ENCODE peak calls at places on chromosomes 11 and 22, in seven cellular contexts. One of them, this sample, is unnamed.

GRCh38 chr22:30923168-30923900 is 45.2 kb downstream of the MORC2 start:
- DNase-seq in trophoblast cell: no peak
- DNase-seq in mesenchymal stem cell: no peak
- DNase-seq in H9: no peak
- DNase-seq in H1: no peak
- DNase-seq in neuronal stem cell: no peak
- DNase-seq in IMR-90: no peak
- DNase-seq in this sample: no peak

GRCh38 chr11:18617688-18618340 is 16.3 kb downstream of the SPTY2D1 start:
- DNase-seq in IMR-90: peak
- DNase-seq in H1: no peak
- DNase-seq in trophoblast cell: no peak
- DNase-seq in neuronal stem cell: no peak
- DNase-seq in H9: no peak
- DNase-seq in mesenchymal stem cell: peak
- DNase-seq in this sample: no peak

GRCh38 chr22:43421914-43422615 is 10.3 kb downstream of the MPPED1 start:
- DNase-seq in H1: no peak
- DNase-seq in neuronal stem cell: no peak
- DNase-seq in H9: no peak
- DNase-seq in IMR-90: no peak
- DNase-seq in trophoblast cell: no peak
- DNase-seq in mesenchymal stem cell: no peak
- DNase-seq in this sample: no peak

GRCh38 chr11:33777906-33778305 is 3.6 kb upstream of the FBXO3 start:
- DNase-seq in neuronal stem cell: no peak
- DNase-seq in IMR-90: no peak
- DNase-seq in mesenchymal stem cell: no peak
- DNase-seq in H1: no peak
- DNase-seq in H9: no peak
- DNase-seq in trophoblast cell: no peak
- DNase-seq in this sample: peak

GRCh38 chr22:43631201-43631600 is 180.9 kb downstream of the EFCAB6 start:
- DNase-seq in mesenchymal stem cell: no peak
- DNase-seq in trophoblast cell: no peak
- DNase-seq in H1: no peak
- DNase-seq in IMR-90: no peak
- DNase-seq in H9: no peak
- DNase-seq in neuronal stem cell: no peak
- DNase-seq in this sample: no peak

GRCh38 chr11:15342163-15342562 is 227.4 kb downstream of the INSC start:
- DNase-seq in H1: no peak
- DNase-seq in mesenchymal stem cell: no peak
- DNase-seq in IMR-90: no peak
- DNase-seq in trophoblast cell: no peak
- DNase-seq in H9: no peak
- DNase-seq in neuronal stem cell: no peak
- DNase-seq in this sample: peak

GRCh38 chr11:88555829-88556202 is 218.3 kb upstream of the CTSC start:
- DNase-seq in neuronal stem cell: no peak
- DNase-seq in mesenchymal stem cell: peak
- DNase-seq in IMR-90: peak
- DNase-seq in H1: no peak
- DNase-seq in H9: no peak
- DNase-seq in trophoblast cell: no peak
- DNase-seq in this sample: no peak

GRCh38 chr11:8019671-8020597 is 32.8 kb downstream of the EIF3F start:
- DNase-seq in H9: peak
- DNase-seq in neuronal stem cell: no peak
- DNase-seq in mesenchymal stem cell: peak
- DNase-seq in IMR-90: peak
- DNase-seq in H1: no peak
- DNase-seq in trophoblast cell: peak
- DNase-seq in this sample: no peak

DNA sequence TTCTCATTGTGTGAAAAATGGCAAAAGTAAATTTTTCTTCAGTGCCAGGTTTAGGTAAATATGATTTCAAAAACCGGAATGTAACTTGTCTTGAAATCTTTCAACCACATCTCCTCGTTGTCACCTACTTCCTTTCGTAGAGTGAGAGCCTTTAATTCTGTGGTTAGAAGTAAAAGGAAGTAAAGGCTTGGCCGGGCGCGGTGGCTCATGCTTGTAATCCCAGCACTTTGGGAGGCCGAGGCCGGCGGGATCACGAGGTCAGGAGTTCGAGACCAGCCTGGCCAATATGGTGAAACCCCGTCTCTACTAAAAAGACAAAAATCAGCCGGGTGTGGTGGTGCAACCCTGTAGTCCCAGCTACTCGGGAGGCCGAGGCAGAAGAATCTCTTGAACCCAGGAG is 29.8 kb downstream of the SGSM3 start:
- DNase-seq in neuronal stem cell: no peak
- DNase-seq in H9: no peak
- DNase-seq in mesenchymal stem cell: no peak
- DNase-seq in IMR-90: no peak
- DNase-seq in H1: no peak
- DNase-seq in trophoblast cell: no peak
- DNase-seq in this sample: no peak
- H2BK5ac ChIP-seq in neuronal stem cell: no peak
- H2BK5ac ChIP-seq in H9: no peak
- H2BK5ac ChIP-seq in mesenchymal stem cell: no peak
- H2BK5ac ChIP-seq in IMR-90: no peak
- H2BK5ac ChIP-seq in H1: no peak
- H2BK5ac ChIP-seq in trophoblast cell: no peak
- H2BK5ac ChIP-seq in this sample: no peak

GRCh38 chr11:13781153-13781552 is 112.7 kb downstream of the FAR1 start:
- DNase-seq in IMR-90: no peak
- DNase-seq in H9: no peak
- DNase-seq in H1: no peak
- DNase-seq in trophoblast cell: peak
- DNase-seq in mesenchymal stem cell: no peak
- DNase-seq in neuronal stem cell: no peak
- DNase-seq in this sample: peak
- H2BK5ac ChIP-seq in IMR-90: no peak
- H2BK5ac ChIP-seq in H9: no peak
- H2BK5ac ChIP-seq in H1: no peak
- H2BK5ac ChIP-seq in trophoblast cell: no peak
- H2BK5ac ChIP-seq in mesenchymal stem cell: no peak
- H2BK5ac ChIP-seq in neuronal stem cell: no peak
- H2BK5ac ChIP-seq in this sample: no peak

DNA sequence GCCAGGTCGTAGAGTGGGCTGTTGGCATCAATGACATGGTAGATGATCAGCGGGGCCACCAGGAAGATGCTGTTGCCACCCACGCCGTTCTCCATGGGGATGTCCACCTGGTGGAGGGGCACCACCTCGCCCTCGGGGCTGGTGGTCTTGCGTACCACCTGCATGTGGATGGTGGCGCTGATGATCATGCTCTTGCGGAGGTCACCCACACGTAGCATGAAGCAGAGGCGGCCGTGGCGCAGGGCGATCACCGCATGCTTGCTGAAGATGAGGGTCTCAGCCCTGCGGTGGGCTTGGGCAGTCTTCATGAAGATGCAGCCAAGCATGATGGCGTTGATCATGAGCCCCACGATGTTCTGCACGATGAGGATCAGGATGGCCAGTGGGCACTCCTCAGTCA is 1.2 kb downstream of the KCNJ11 start:
- DNase-seq in IMR-90: no peak
- DNase-seq in neuronal stem cell: no peak
- DNase-seq in H1: no peak
- DNase-seq in mesenchymal stem cell: no peak
- DNase-seq in H9: no peak
- DNase-seq in trophoblast cell: no peak
- DNase-seq in this sample: no peak
- H2BK5ac ChIP-seq in IMR-90: no peak
- H2BK5ac ChIP-seq in neuronal stem cell: no peak
- H2BK5ac ChIP-seq in H1: peak
- H2BK5ac ChIP-seq in mesenchymal stem cell: no peak
- H2BK5ac ChIP-seq in H9: no peak
- H2BK5ac ChIP-seq in trophoblast cell: no peak
- H2BK5ac ChIP-seq in this sample: no peak

DNA sequence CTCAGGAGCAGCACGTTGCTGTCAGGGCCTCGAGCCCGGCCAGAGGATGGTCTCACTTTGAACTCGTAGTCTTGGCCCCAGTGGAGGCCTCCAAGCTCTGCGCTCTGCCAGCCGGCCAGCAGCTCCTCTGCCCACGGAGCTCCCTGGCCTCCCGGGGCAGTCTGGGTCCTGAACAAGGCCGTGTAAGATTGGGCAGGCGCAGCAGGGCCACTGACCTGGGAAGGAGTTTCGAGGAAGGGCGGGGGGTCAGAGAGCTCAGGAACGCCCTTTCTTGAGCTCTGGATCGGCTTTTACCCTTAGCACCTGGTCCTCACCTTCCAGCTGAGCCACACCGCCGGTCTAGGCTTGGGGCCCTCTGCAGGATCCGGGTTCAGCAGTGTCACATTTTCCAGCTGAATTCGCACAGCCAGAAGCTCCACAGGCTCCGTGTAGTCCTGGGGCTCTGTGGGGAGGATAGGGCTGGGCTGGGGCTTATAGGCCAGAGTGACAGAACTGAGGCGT is 2.1 kb downstream of the ROBO4 start:
- DNase-seq in trophoblast cell: no peak
- DNase-seq in IMR-90: no peak
- DNase-seq in H1: no peak
- DNase-seq in H9: peak
- DNase-seq in mesenchymal stem cell: no peak
- DNase-seq in neuronal stem cell: no peak
- DNase-seq in this sample: no peak
- H2BK5ac ChIP-seq in trophoblast cell: no peak
- H2BK5ac ChIP-seq in IMR-90: no peak
- H2BK5ac ChIP-seq in H1: no peak
- H2BK5ac ChIP-seq in H9: no peak
- H2BK5ac ChIP-seq in mesenchymal stem cell: no peak
- H2BK5ac ChIP-seq in neuronal stem cell: peak
- H2BK5ac ChIP-seq in this sample: no peak

DNA sequence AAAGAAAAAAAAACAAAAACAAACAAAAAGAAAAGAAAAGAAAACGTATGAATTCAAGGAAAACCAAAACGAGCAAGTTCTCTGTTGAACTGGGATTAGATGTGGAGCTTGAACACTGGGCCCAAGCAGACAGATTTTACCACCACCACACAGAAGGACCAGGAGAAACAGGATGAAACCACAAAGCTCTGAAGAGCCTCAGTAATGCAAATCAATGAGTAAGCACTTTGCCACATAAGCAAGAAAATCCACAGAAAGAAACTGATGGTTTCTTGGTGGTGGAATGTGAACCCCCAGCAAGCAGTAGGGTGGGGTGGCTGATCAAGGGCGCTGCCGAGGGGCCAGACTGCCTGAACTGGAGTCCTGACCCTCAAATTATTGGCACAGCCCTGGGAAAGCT is 50.9 kb upstream of the NFRKB start:
- DNase-seq in trophoblast cell: no peak
- DNase-seq in neuronal stem cell: no peak
- DNase-seq in H9: no peak
- DNase-seq in IMR-90: peak
- DNase-seq in mesenchymal stem cell: peak
- DNase-seq in H1: no peak
- DNase-seq in this sample: no peak
- H2BK5ac ChIP-seq in trophoblast cell: no peak
- H2BK5ac ChIP-seq in neuronal stem cell: no peak
- H2BK5ac ChIP-seq in H9: no peak
- H2BK5ac ChIP-seq in IMR-90: no peak
- H2BK5ac ChIP-seq in mesenchymal stem cell: no peak
- H2BK5ac ChIP-seq in H1: peak
- H2BK5ac ChIP-seq in this sample: no peak

GRCh38 chr22:46515208-46516111 is 22.0 kb downstream of the CELSR1 start:
- DNase-seq in trophoblast cell: no peak
- DNase-seq in H9: no peak
- DNase-seq in H1: no peak
- DNase-seq in mesenchymal stem cell: peak
- DNase-seq in neuronal stem cell: no peak
- DNase-seq in IMR-90: peak
- DNase-seq in this sample: peak

GRCh38 chr22:46512683-46513082 is 24.7 kb downstream of the CELSR1 start:
- DNase-seq in mesenchymal stem cell: no peak
- DNase-seq in trophoblast cell: no peak
- DNase-seq in IMR-90: no peak
- DNase-seq in H1: no peak
- DNase-seq in H9: no peak
- DNase-seq in neuronal stem cell: no peak
- DNase-seq in this sample: no peak

GRCh38 chr22:46513908-46514550 is 23.4 kb downstream of the CELSR1 start:
- DNase-seq in H1: no peak
- DNase-seq in IMR-90: no peak
- DNase-seq in neuronal stem cell: no peak
- DNase-seq in mesenchymal stem cell: no peak
- DNase-seq in H9: no peak
- DNase-seq in trophoblast cell: no peak
- DNase-seq in this sample: no peak

GRCh38 chr22:46516638-46517037 is 20.8 kb downstream of the CELSR1 start:
- DNase-seq in H9: no peak
- DNase-seq in H1: no peak
- DNase-seq in trophoblast cell: no peak
- DNase-seq in neuronal stem cell: no peak
- DNase-seq in IMR-90: no peak
- DNase-seq in mesenchymal stem cell: no peak
- DNase-seq in this sample: no peak

DNA sequence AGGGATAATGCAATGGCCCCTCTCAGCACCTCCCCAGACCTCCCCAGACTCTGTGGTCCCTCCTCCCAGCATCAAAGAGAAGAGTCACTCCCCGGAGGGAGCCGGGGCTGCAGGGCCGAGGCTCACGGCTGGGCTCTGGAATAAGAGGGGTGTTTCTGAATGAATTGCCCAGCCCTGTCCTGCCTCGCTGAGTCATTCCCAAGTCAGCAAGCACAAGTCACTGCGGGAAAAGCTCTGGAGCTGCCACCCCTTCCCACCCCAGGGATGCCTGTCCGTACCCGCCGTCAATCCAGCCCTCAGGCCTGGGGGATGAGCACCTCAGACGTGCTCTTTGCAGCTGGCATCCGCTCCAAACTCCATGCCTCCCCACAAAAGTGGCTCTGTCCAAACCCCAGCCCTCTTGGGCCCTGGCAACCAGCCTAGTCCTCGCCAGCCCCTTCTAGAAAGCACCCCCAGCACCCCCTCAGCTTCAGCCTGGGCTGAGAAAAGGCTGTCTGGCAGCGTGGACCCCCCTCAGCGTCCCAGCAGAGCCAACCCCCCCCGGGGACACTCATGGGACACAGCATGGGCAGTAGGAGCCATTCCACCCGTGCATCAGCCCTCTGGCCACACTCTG is 22.7 kb downstream of the CELSR1 start:
- DNase-seq in IMR-90: peak
- DNase-seq in H1: no peak
- DNase-seq in neuronal stem cell: no peak
- DNase-seq in mesenchymal stem cell: peak
- DNase-seq in trophoblast cell: no peak
- DNase-seq in H9: no peak
- DNase-seq in this sample: peak
- H2BK5ac ChIP-seq in IMR-90: peak
- H2BK5ac ChIP-seq in H1: peak
- H2BK5ac ChIP-seq in neuronal stem cell: peak
- H2BK5ac ChIP-seq in mesenchymal stem cell: no peak
- H2BK5ac ChIP-seq in trophoblast cell: no peak
- H2BK5ac ChIP-seq in H9: no peak
- H2BK5ac ChIP-seq in this sample: peak

DNA sequence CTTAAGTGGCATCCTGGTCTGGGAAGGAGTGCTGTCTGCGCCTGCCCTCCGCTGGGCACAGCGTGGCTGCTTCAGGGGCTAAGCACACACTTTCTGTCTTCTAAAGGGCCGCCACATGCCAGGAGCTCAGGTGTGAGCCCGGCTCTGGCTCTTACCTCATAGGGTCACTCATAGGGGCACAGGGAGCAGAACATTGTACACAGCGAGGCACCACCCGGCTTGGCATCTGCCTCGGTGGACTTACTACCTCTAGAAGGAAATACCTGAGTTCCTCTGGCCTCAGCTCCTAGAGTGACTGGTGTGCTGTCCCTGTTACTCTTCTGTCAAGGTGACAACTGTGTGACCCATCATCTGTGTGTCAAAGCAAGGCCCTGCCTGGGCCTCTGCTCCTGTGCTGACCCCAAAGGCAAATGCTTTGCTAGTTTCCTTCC is 13.4 kb downstream of the NEAT1 start:
- DNase-seq in H9: no peak
- DNase-seq in trophoblast cell: peak
- DNase-seq in IMR-90: no peak
- DNase-seq in H1: no peak
- DNase-seq in neuronal stem cell: no peak
- DNase-seq in mesenchymal stem cell: no peak
- DNase-seq in this sample: no peak
- H2BK5ac ChIP-seq in H9: no peak
- H2BK5ac ChIP-seq in trophoblast cell: no peak
- H2BK5ac ChIP-seq in IMR-90: no peak
- H2BK5ac ChIP-seq in H1: no peak
- H2BK5ac ChIP-seq in neuronal stem cell: no peak
- H2BK5ac ChIP-seq in mesenchymal stem cell: no peak
- H2BK5ac ChIP-seq in this sample: no peak

This sample was measured in mesendoderm.